ENCODE peak calls at places on chromosome 12, in six cellular contexts. L is uterus, W is right atrium auricular region, G is upper lobe of left lung, X is right lobe of liver, V is heart right ventricle. H is an unnamed sample.

GRCh38 chr12:46446645-46447044 is 74.1 kb upstream of the SLC38A2 start:
- DNase-seq in L (no peak), W (no peak), G (no peak), X (no peak), V (no peak), H (no peak)

GRCh38 chr12:3132636-3133409 is 55.6 kb downstream of the TSPAN9 start:
- DNase-seq in L (peak; percentile 54), W (no peak), G (no peak), X (no peak), V (peak; percentile 66), H (no peak)

GRCh38 chr12:57181561-57182155 is 34.2 kb upstream of the LRP1-AS start:
- DNase-seq in L (no peak), W (no peak), G (no peak), X (no peak), V (no peak), H (no peak)

GRCh38 chr12:52130695-52131094 is 51.2 kb downstream of the SMIM41 start:
- DNase-seq in L (no peak), W (no peak), G (no peak), X (no peak), V (no peak), H (no peak)

GRCh38 chr12:47080725-47081502 is 1.2 kb upstream of the AMIGO2 start:
- DNase-seq in L (peak; percentile 56), W (peak; percentile 76), G (peak; percentile 74), X (peak; percentile 57), V (peak; percentile 64), H (no peak)

GRCh38 chr12:131950182-131950913 is 606 bp downstream of the EP400 start:
- DNase-seq in L (no peak), W (peak; percentile 56), G (peak; percentile 27), X (peak; percentile 57), V (peak; percentile 36), H (no peak)

GRCh38 chr12:106978035-106978800 is 8.7 kb downstream of the MTERF2 start:
- DNase-seq in L (peak; percentile 38), W (peak; percentile 77), G (peak; percentile 33), X (peak; percentile 79), V (peak; percentile 54), H (no peak)

GRCh38 chr12:95547522-95548055 is 3.7 kb downstream of the USP44 start:
- DNase-seq in L (peak; percentile 24), W (no peak), G (peak; percentile 49), X (no peak), V (no peak), H (no peak)

GRCh38 chr12:630656-631632 is 32.3 kb downstream of the NINJ2 start:
- DNase-seq in L (peak; percentile 38), W (no peak), G (peak; percentile 85), X (no peak), V (peak; percentile 76), H (no peak)

GRCh38 chr12:28486521-28486920 is 296.3 kb downstream of the CCDC91 start:
- DNase-seq in L (no peak), W (no peak), G (no peak), X (no peak), V (no peak), H (no peak)

GRCh38 chr12:14774944-14775651 is 28.2 kb downstream of the WBP11 start:
- DNase-seq in L (peak; percentile 53), W (peak; percentile 68), G (peak; percentile 41), X (peak; percentile 56), V (peak; percentile 40), H (peak; percentile 84)

GRCh38 chr12:56886319-56886718 is 47.9 kb downstream of the SDR9C7 start:
- DNase-seq in L (no peak), W (no peak), G (no peak), X (no peak), V (no peak), H (no peak)

GRCh38 chr12:124687695-124688301 is 120.4 kb upstream of the NCOR2 start:
- DNase-seq in L (no peak), W (no peak), G (no peak), X (no peak), V (peak; percentile 50), H (no peak)

GRCh38 chr12:132196038-132196872 is 52.0 kb downstream of the NOC4L start:
- DNase-seq in L (no peak), W (no peak), G (no peak), X (peak; percentile 73), V (no peak), H (no peak)

GRCh38 chr12:103494388-103494787 is 1.4 kb downstream of the C12orf42 start:
- DNase-seq in L (no peak), W (no peak), G (no peak), X (no peak), V (no peak), H (no peak)
- H3K4me3 ChIP-seq in L (no peak overlapping the region), W (no peak overlapping the region), G (no peak overlapping the region), X (no peak overlapping the region), V (no peak overlapping the region), H (no peak overlapping the region)

DNA sequence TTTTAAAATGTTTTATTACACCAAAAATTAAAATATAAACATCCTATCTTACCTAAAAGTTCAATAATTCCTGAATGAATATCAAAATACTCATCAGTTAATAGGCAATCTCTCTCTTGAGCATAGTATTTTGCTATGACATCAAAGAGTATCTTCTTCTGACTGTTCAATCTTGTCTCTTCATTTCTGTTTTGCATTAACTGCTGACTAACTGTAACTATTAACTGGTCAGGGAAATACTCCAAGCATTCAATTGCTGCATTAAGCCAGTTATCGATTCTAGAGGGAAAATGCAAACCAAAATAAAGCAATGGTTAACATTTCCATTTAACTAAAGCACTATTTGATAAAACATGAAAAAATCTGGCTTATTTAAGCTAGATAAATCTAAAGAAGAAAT is 13.4 kb downstream of the DEPDC4 start:
- DNase-seq in L (no peak), W (no peak), G (no peak), X (no peak), V (no peak), H (no peak)
- TF ChIP-seq CTCF in L (no peak), W (no peak), G (no peak), X (no peak), V (no peak), H (no peak)

GRCh38 chr12:104460973-104461693 is 4.4 kb downstream of the CHST11 start:
- DNase-seq in L (no peak), W (no peak), G (no peak), X (no peak), V (no peak), H (no peak)
- H3K27ac ChIP-seq in L (no peak overlapping the region), W (no peak overlapping the region), G (no peak overlapping the region), X (no peak overlapping the region), V (no peak overlapping the region), H (no peak overlapping the region)

DNA sequence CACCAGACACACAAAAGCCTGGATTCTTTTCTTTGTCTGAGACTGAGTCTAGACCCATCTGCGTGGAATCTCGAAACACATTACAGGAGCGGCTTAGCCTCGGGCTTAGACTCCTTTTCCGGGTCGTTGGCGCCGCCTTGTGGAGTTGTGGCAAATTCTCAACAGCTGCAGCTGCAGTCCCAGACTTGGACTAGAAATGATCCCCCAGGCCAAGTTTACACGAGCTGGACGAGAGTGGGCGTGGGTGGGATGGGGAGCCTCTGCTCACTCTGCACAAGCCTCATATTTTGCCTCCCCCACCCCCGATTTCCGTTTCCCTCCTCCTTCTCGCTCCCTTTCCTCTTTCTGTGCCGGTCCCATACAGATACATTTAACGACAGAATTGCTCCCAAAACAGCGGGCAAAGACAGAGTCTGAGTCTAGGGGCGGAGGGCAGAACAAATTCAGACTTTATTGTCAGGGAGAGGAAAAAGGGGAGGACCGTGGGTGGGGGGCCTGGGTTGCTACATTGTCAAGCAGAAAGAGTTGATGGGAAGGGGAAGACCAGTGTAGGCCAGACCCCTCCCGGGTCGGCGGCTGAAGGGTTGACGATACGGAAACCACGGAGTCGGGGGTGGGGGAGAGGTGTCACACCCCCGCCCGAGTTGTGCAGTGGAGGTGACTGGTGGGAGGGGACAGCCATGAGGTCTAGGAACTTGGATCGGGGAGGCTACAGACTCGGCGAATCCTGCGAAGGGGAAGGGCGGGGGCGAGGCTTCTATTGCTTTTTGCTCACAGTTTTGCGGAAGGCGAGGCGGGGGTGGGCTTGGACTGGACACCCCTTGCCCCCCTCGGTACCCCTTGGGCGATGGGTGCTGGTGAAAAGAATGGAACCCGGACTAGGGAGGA is 4.7 kb upstream of the GPR84 start:
- DNase-seq in L (peak; percentile 93), W (peak; percentile 93), G (peak; percentile 91), X (peak; percentile 86), V (peak; percentile 91), H (peak; percentile 91)
- H3K4me3 ChIP-seq in L (peak overlapping the region; percentile 37), W (peak overlapping the region; percentile 50), G (peak overlapping the region; percentile 41), X (no peak overlapping the region), V (peak overlapping the region; percentile 38), H (peak overlapping the region; percentile 72)

GRCh38 chr12:108514973-108515814 is at the start of gene FICD:
- DNase-seq in L (peak; percentile 100), W (peak; percentile 100), G (peak; percentile 100), X (peak; percentile 100), V (peak; percentile 100), H (peak; percentile 100)
- TF ChIP-seq CTCF in L (no peak), W (no peak), G (no peak), X (no peak), V (no peak), H (no peak)

GRCh38 chr12:58295268-58295667 is 353.9 kb downstream of the ATP23 start:
- DNase-seq in L (no peak), W (no peak), G (no peak), X (no peak), V (no peak), H (no peak)
- H3K27ac ChIP-seq in L (no peak overlapping the region), W (no peak overlapping the region), G (no peak overlapping the region), X (no peak overlapping the region), V (no peak overlapping the region), H (no peak overlapping the region)

GRCh38 chr12:54000774-54001114 is 783 bp downstream of the HOXC9 start:
- DNase-seq in L (no peak), W (no peak), G (no peak), X (no peak), V (no peak), H (no peak)

GRCh38 chr12:54001283-54002187 is 1.6 kb downstream of the HOXC9 start:
- DNase-seq in L (no peak), W (no peak), G (no peak), X (no peak), V (no peak), H (no peak)

GRCh38 chr12:54003625-54004024 is 3.7 kb downstream of the HOXC9 start:
- DNase-seq in L (no peak), W (no peak), G (no peak), X (no peak), V (no peak), H (no peak)

GRCh38 chr12:54002915-54003339 is 3.0 kb downstream of the HOXC9 start:
- DNase-seq in L (no peak), W (no peak), G (no peak), X (no peak), V (no peak), H (no peak)

DNA sequence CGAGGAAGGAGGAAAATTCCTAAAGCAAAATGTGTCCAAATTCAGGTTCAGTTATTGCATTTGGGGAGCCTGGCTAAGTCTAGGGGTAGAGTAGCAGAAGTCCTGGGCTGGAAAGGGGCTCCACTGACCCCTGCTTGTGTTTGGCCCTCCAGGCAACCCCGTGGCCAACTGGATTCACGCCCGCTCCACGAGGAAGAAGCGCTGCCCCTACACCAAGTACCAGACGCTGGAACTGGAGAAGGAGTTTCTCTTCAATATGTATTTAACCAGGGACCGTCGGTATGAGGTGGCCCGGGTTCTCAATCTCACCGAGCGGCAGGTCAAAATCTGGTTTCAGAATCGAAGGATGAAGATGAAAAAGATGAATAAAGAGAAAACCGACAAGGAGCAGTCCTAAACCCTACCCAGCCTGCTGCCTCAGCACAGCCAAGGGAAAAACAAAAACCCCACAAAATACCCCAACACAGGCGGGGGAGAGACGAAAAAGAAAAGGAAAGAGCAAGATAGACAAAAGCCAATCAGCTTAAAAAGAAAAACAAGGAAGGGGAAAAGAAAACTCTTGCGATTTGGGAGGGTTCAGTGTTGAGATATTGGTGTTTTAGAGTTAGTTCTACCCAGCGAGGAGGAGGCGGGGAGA is 2.4 kb downstream of the HOXC9 start:
- DNase-seq in L (no peak), W (no peak), G (no peak), X (no peak), V (no peak), H (no peak)
- H3K4me3 ChIP-seq in L (no peak overlapping the region), W (no peak overlapping the region), G (no peak overlapping the region), X (no peak overlapping the region), V (no peak overlapping the region), H (no peak overlapping the region)